ENCODE peak calls at places on chromosomes 11 and 22, in four cellular contexts. One of them, this sample, is unnamed. For H3K4me1, the result is how much of the 10 kb centered on the place peaks cover.

GRCh38 chr11:5460983-5461621 is 12.0 kb downstream of the OR51I2 start:
- DNase-seq in HCT116: no peak
- DNase-seq in uterus: no peak
- DNase-seq in neuronal stem cell: no peak
- DNase-seq in this sample: no peak

GRCh38 chr11:1727861-1728260 is 22.5 kb downstream of the IFITM10 start:
- DNase-seq in HCT116: no peak
- DNase-seq in uterus: no peak
- DNase-seq in neuronal stem cell: no peak
- DNase-seq in this sample: no peak

GRCh38 chr11:56521955-56522354 is 21.1 kb downstream of the OR5M11 start:
- DNase-seq in HCT116: no peak
- DNase-seq in uterus: no peak
- DNase-seq in neuronal stem cell: no peak
- DNase-seq in this sample: no peak

GRCh38 chr11:63146586-63146985 is 2.6 kb upstream of the SLC22A24 start:
- DNase-seq in HCT116: no peak
- DNase-seq in uterus: no peak
- DNase-seq in neuronal stem cell: no peak
- DNase-seq in this sample: no peak

GRCh38 chr11:69076129-69076791 is 27.5 kb downstream of the TPCN2 start:
- DNase-seq in HCT116: no peak
- DNase-seq in uterus: no peak
- DNase-seq in neuronal stem cell: no peak
- DNase-seq in this sample: no peak

GRCh38 chr11:72308226-72309073 is 64.5 kb upstream of the PHOX2A start:
- DNase-seq in HCT116: no peak
- DNase-seq in uterus: peak
- DNase-seq in neuronal stem cell: no peak
- DNase-seq in this sample: no peak

GRCh38 chr11:84673753-84674152 is 953.4 kb downstream of the DLG2 start:
- DNase-seq in HCT116: no peak
- DNase-seq in uterus: no peak
- DNase-seq in neuronal stem cell: no peak
- DNase-seq in this sample: no peak

GRCh38 chr11:6362185-6362867 is 27.9 kb upstream of the SMPD1 start:
- DNase-seq in HCT116: no peak
- DNase-seq in uterus: peak
- DNase-seq in neuronal stem cell: no peak
- DNase-seq in this sample: peak

DNA sequence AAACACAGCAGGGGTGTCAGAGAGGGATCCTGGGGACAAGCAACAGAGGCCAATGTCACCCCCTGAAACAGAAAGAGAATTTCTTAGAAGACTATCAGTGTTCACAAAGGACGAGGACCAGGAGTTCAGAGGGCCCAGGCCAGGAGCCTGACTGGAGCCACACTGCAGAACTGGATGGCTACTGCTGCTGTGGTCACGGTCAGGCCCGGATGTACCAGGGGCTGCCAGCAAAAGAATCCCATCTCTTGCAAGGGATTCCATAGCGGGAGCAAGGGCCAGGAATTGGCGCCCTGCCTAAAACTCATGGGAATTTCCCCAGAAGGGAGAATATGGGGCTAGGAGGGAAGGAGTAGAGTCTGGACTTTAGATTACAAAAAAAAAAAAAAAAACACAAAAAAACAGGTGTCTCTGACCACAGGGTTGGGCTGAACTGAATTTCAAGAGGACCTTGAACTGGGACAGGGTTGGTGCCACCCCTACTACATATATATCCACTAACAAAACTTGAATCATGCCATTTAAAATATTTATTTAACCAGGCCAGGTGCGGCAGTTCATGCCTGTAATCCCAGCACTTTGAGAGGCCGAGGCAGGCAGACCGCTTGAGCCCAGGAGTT is 15.7 kb upstream of the KCTD14 start:
- DNase-seq in HCT116: no peak
- DNase-seq in uterus: no peak
- DNase-seq in neuronal stem cell: no peak
- DNase-seq in this sample: no peak
- H3K27ac ChIP-seq in HCT116: no peak
- H3K27ac ChIP-seq in uterus: no peak
- H3K27ac ChIP-seq in neuronal stem cell: no peak
- H3K27ac ChIP-seq in this sample: no peak

DNA sequence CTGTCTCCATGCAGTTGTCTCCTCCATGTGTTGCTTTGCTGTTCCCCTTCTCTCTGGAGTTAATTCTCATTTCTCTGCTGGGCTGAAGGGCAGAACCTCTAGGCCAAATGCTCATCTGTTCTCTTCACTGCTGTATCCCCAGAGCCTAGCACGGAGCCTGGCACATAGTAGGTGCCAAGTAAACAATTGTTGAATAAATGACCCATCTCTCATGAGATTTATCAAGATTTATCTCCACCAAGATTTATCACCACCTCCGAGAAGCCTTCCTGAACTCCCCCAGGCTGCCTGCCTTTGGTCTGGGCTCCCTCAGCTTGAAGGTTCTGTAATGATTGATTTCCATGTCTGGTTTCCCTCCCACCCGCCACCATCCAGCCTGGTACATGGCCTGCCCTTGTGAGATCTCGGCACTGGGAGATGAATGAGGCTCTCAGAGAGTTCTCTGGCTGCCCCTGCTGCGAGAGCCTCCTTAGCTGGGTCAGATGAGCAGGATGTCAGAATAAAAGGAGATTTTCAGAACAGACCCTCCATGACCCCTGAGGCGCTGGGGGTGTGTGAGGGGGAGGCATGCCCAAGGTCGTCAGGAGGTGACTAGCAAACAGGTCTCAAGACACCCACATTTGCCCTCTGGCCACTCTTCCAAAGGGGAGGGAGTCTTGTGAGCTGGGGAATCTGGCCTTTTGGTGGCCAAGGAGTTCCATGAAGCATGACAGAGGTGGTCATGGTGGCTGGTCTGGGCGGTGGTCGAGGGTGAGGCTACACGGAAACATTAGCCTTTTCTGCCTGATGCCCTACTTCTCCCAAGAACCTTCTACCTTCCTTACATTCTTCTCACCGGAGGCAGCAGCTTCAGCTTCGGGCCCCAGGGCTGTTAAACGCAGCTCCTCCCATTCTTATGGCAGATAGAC is 2.5 kb upstream of the GDPD5 start:
- DNase-seq in HCT116: no peak
- DNase-seq in uterus: no peak
- DNase-seq in neuronal stem cell: no peak
- DNase-seq in this sample: no peak
- H3K4me1 ChIP-seq in HCT116: under half
- H3K4me1 ChIP-seq in uterus: under half
- H3K4me1 ChIP-seq in neuronal stem cell: under half
- H3K4me1 ChIP-seq in this sample: under half

GRCh38 chr11:96194571-96194970 is 148.4 kb downstream of the MAML2 start:
- DNase-seq in HCT116: no peak
- DNase-seq in uterus: no peak
- DNase-seq in neuronal stem cell: no peak
- DNase-seq in this sample: no peak
- H3K27ac ChIP-seq in HCT116: no peak
- H3K27ac ChIP-seq in uterus: peak
- H3K27ac ChIP-seq in neuronal stem cell: peak
- H3K27ac ChIP-seq in this sample: peak

GRCh38 chr11:76276773-76277155 is 70.5 kb upstream of the WNT11 start:
- DNase-seq in HCT116: no peak
- DNase-seq in uterus: no peak
- DNase-seq in neuronal stem cell: no peak
- DNase-seq in this sample: no peak
- H3K4me1 ChIP-seq in HCT116: under half
- H3K4me1 ChIP-seq in uterus: under half
- H3K4me1 ChIP-seq in neuronal stem cell: under half
- H3K4me1 ChIP-seq in this sample: under half

GRCh38 chr11:114081641-114082414 is 22.3 kb downstream of the ZBTB16 start:
- DNase-seq in HCT116: no peak
- DNase-seq in uterus: peak
- DNase-seq in neuronal stem cell: no peak
- DNase-seq in this sample: no peak
- H3K27ac ChIP-seq in HCT116: no peak
- H3K27ac ChIP-seq in uterus: peak
- H3K27ac ChIP-seq in neuronal stem cell: no peak
- H3K27ac ChIP-seq in this sample: peak

DNA sequence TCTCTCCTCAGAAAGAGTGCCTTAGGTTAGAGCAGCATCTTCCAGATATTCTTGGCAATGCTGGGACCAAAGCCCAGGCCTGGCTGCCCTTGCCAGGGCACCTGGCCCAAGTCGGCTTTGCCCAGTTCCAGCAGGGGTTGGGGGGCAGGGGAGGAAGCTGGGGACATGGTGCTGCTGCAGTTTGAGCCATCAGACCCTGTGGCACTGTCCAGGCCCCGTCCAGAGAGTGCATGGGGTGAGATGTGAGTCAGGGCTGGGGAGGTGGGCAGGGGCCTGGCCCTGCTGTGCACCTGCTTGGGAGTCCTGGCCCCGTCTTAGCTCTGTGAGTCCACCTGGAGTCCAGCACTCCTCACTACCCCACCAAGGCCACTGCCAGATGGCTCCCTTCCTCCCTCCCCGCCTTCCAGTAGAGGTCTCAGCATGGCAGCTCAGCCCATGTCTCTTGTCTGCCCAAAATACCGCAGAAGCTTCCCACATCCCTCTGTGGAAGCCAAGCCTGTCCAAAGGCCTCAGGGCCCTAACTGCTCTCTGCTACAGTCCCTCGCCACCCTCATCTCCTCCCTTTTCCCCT is 16.6 kb downstream of the DERL3 start:
- DNase-seq in HCT116: no peak
- DNase-seq in uterus: no peak
- DNase-seq in neuronal stem cell: no peak
- DNase-seq in this sample: no peak
- H3K4me1 ChIP-seq in HCT116: under half
- H3K4me1 ChIP-seq in uterus: under half
- H3K4me1 ChIP-seq in neuronal stem cell: under half
- H3K4me1 ChIP-seq in this sample: half or more

DNA sequence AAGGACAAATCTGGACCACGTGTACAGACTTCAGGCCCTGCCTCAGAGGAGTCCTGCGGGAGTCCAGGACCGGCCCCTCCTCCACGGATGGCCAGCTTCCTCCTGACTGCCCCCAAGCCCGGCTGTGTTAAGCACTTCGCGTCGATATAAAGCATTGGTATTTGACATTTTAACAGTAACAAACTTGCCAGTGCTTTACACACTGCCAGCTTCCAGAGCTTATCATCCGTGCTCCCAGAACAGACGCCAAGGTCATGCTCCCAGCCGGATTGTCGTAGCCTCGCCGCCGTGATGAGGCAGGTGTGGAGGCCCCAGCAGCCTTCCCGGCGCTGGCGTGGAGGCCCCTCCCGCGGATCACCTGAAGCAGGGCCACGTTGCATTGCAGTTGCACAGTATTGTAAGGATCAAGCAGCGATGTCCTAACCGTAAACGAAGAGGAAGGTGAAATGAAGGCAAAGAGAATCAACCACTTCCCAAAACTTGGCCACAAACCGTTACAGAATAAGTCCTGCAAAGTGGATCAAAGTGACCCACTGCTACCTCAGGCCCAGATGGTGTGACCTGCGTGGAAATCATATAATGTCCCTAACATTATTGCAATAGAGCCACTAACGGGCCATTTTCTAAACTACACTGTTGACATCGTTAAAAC is 51.7 kb downstream of the CERK start:
- DNase-seq in HCT116: no peak
- DNase-seq in uterus: no peak
- DNase-seq in neuronal stem cell: no peak
- DNase-seq in this sample: peak
- H3K27ac ChIP-seq in HCT116: no peak
- H3K27ac ChIP-seq in uterus: no peak
- H3K27ac ChIP-seq in neuronal stem cell: no peak
- H3K27ac ChIP-seq in this sample: peak